ENCODE peak calls at places on chromosomes 3 and 15, in four cellular contexts. X is right atrium auricular region, E is HepG2, C is stomach. G is an unnamed sample.

GRCh38 chr3:168053115-168053514 is 42.6 kb downstream of the GOLIM4 start:
- DNase-seq in X (no peak), E (no peak), C (no peak), G (no peak)

GRCh38 chr3:188594137-188594536 is 440.2 kb downstream of the LPP start:
- DNase-seq in X (no peak), E (no peak), C (no peak), G (no peak)

GRCh38 chr15:90994059-90994416 is 297 bp downstream of the PRC1 start:
- DNase-seq in X (no peak), E (no peak), C (peak; percentile 26), G (no peak)

GRCh38 chr3:62161306-62161705 is 212.0 kb downstream of the FEZF2 start:
- DNase-seq in X (no peak), E (no peak), C (no peak), G (no peak)

GRCh38 chr3:11764931-11765363 is 81.7 kb downstream of the TAMM41 start:
- DNase-seq in X (no peak), E (no peak), C (no peak), G (no peak)

GRCh38 chr15:94119923-94120775 is 111.2 kb upstream of the MCTP2 start:
- DNase-seq in X (peak; percentile 71), E (peak; percentile 71), C (peak; percentile 60), G (no peak)

GRCh38 chr3:138898708-138899107 is 48.2 kb downstream of the FOXL2 start:
- DNase-seq in X (no peak), E (no peak), C (no peak), G (no peak)

GRCh38 chr3:14118400-14119165 is 6.1 kb downstream of the CHCHD4 start:
- DNase-seq in X (peak; percentile 55), E (peak; percentile 93), C (no peak), G (no peak)

GRCh38 chr15:88312941-88313579 is 56.5 kb upstream of the NTRK3 start:
- DNase-seq in X (no peak), E (no peak), C (no peak), G (no peak)

GRCh38 chr3:30679045-30679444 is 72.6 kb downstream of the TGFBR2 start:
- DNase-seq in X (no peak), E (no peak), C (no peak), G (no peak)

GRCh38 chr3:15159501-15160136 is 46.4 kb upstream of the CAPN7 start:
- DNase-seq in X (no peak), E (peak; percentile 46), C (no peak), G (no peak)

GRCh38 chr3:42366550-42366949 is 43.9 kb downstream of the LYZL4 start:
- DNase-seq in X (no peak), E (no peak), C (no peak), G (no peak)

GRCh38 chr15:62110000-62110851 is 43.4 kb downstream of the C2CD4A start:
- DNase-seq in X (no peak), E (no peak), C (no peak), G (no peak)

GRCh38 chr3:177379045-177379444 is 181.8 kb upstream of the TBL1XR1 start:
- DNase-seq in X (no peak), E (peak; percentile 49), C (no peak), G (no peak)

DNA sequence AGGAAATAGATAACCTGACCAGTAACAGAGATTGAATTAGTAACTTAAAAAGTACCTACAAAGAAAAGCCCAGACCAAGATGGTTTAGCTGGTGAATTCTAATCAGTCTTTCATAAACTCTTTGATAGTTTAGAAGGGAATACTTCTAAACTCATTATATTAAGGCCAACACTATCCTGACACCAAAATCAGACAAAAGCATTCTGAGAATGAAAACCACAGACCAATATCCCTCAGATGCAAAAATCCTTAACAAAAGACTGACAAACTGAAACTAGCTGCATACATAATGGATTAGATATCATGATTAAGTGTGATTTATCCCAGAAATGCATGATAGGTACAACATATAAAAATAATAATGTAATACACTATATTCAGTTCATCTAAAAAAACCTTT is 115.6 kb downstream of the RFX7 start:
- DNase-seq in X (no peak), E (no peak), C (no peak), G (no peak)
- H3K9me3 ChIP-seq in X (no peaks in the 10 kb centered on the region), E (peaks cover 8% of the 10 kb centered on the region), C (peaks cover 3% of the 10 kb centered on the region), G (no peaks in the 10 kb centered on the region)

DNA sequence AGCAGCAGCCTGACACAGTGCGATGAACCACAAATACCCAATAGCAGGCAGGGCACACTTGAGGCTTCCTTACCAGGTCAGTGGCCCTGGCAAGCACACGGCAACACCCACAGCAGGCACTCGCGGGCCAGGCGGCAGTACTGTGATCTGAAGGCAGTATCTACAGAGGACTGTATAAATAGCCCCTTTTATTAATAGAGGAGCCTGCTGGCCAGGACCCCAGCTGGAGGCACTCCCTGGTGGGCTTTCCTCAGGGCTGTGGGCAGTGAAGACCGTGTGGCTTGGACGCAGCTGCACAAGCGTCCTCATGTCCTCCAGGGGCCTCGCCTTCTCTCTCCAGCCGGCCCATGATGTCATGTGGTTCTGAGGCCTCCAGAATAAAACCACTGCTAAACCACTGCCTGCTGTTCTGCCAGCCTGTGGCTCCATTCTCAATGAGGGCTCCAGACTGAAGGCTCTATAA is 44.1 kb downstream of the LRIG1 start:
- DNase-seq in X (no peak), E (no peak), C (no peak), G (peak; percentile 60)
- H3K4me1 ChIP-seq in X (no peaks in the 10 kb centered on the region), E (peaks cover 33% of the 10 kb centered on the region), C (peaks cover 19% of the 10 kb centered on the region), G (peaks cover 3% of the 10 kb centered on the region)

DNA sequence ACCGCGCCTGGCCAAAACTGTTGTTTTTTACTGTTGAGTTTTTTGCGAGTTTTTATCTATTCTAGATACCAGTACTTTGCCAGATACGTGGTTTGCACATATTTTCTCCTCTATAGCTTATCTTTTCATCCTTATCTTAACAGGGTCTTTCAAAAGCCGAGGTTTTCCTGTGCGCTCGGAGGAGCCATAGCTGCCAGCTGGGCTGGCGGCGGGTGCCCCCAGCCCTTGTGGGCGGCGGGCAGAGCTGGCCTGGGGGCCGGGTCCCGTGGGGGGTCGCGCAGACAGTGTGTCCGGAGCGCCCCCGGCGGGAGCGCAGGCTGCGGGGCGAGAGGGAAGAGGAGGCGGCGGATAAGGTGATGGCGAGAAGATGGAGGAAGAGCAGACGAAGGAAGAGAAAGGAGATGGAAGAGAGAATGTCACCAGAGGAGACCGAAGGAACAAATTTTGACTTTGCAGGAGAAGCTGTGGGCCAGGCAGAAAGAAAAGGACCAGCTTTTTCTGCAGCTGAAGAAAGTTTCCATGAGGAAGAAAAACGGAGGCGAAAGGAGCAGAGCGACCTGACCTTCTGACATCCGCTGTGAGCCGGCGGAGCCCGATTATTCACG is 11.0 kb upstream of the EIF4A2 start:
- DNase-seq in X (no peak), E (no peak), C (no peak), G (no peak)
- H3K27ac ChIP-seq in X (peak overlapping the region; percentile 1), E (no peak overlapping the region), C (peak overlapping the region; percentile 67), G (no peak overlapping the region)

DNA sequence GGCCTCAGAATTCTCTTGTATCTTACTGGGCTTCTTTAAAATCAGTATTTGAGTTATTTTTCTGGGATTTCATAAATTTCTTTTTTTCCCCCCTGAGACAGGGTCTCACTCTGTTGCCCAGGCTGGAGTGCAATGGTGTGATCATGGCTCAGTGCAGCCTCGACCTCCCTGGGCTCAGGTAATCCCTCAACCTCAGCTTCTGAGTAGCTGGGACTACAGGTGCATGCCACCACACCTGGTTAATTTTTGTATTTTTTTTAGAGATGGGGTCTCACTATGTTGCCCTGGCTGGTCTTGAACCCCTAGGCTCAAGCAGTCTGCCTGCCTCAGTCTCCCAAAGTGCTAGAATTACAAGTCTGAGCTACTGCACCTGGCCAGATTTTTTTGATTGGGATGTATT is 43.5 kb downstream of the NCK1 start:
- DNase-seq in X (no peak), E (no peak), C (no peak), G (no peak)
- H3K9me3 ChIP-seq in X (no peaks in the 10 kb centered on the region), E (peaks cover 13% of the 10 kb centered on the region), C (no peaks in the 10 kb centered on the region), G (peaks cover 3% of the 10 kb centered on the region)

GRCh38 chr3:13082677-13083076 is 9.4 kb upstream of the IQSEC1 start:
- DNase-seq in X (no peak), E (no peak), C (no peak), G (no peak)
- H3K4me1 ChIP-seq in X (no peaks in the 10 kb centered on the region), E (no peaks in the 10 kb centered on the region), C (no peaks in the 10 kb centered on the region), G (no peaks in the 10 kb centered on the region)

GRCh38 chr15:78320173-78320572 is 20.0 kb upstream of the CRABP1 start:
- DNase-seq in X (no peak), E (no peak), C (no peak), G (no peak)
- H3K27ac ChIP-seq in X (no peak overlapping the region), E (no peak overlapping the region), C (no peak overlapping the region), G (no peak overlapping the region)

DNA sequence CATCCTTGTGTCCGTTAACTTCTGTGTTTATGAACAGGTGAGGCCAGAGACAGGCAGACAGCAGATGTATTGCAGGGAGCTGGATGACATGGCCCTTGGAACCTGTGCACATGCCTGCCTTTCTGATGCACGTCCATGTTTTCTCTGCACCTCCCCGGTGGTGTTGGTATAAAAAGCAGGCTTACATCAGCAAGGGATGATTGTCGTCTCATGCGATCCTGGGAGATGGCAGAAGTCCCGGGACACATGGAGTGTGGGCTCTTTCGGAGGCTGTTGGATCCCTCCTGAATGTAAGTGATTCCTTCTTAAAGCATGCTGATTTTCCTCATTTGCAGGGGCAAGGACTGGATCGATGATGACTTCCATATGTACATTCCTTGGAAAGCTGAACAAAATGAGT is 134.8 kb downstream of the SNRPN start:
- DNase-seq in X (peak; percentile 28), E (no peak), C (no peak), G (no peak)
- H3K9me3 ChIP-seq in X (peaks cover 5% of the 10 kb centered on the region), E (peaks cover 86% of the 10 kb centered on the region), C (peaks cover 63% of the 10 kb centered on the region), G (peaks cover 23% of the 10 kb centered on the region)

GRCh38 chr3:69012836-69013255 is 638 bp downstream of the EOGT start:
- DNase-seq in X (no peak), E (peak; percentile 22), C (peak; percentile 53), G (peak; percentile 81)

GRCh38 chr3:69011331-69011730 is 2.2 kb downstream of the EOGT start:
- DNase-seq in X (no peak), E (no peak), C (no peak), G (no peak)

GRCh38 chr3:69013256-69014021 is at the start of gene EOGT:
- DNase-seq in X (peak; percentile 89), E (peak; percentile 75), C (peak; percentile 89), G (peak; percentile 92)

GRCh38 chr3:69014022-69014580 is 617 bp upstream of the EOGT start:
- DNase-seq in X (no peak), E (no peak), C (no peak), G (no peak)

DNA sequence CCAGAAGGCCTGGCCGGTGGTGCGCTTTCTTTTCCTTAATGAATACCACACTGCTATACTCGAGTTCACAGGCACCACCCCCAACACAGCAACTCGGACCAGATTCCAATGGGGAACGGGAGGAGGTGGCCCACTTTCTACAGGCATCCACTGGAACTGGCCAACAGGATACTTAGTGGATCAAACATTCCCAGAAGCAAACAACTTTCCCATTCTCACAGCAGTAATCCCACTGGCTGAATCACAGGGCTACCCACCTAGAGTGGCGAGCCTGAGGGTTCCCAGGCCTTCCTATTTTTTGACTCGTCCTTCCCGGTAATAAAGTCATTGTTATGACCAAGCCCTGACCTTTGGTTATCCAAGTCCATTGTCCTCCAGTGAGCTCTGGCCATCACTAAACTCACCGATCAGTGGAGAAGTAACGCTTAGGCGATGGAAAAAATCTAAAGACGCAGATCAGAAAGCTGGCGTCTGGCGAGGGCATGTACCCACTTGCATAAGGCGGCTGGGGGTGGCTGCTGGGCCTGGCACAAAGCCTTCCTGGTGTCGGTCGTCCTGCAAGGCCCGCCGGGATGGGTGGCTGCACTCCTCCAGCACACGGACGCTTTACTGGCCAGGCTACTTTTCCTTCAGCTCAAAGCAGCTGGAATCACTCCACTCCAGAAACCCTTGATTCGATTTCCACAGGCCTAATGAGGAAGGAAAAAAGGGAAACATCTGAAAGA is 1.2 kb downstream of the EOGT start:
- DNase-seq in X (no peak), E (no peak), C (no peak), G (peak; percentile 86)
- H3K4me1 ChIP-seq in X (no peaks in the 10 kb centered on the region), E (peaks cover 24% of the 10 kb centered on the region), C (peaks cover 17% of the 10 kb centered on the region), G (peaks cover 7% of the 10 kb centered on the region)

G was measured in aorta.